ENCODE peak calls at places on chromosomes 13 and 19, in nine cellular contexts. One of them, this sample, is unnamed.

GRCh38 chr19:38852231-38853044 is 2.7 kb upstream of the HNRNPL start:
- DNase-seq in HAP-1: no peak
- DNase-seq in germinal center: peak; percentile 24
- DNase-seq in heart left ventricle: peak; percentile 73
- DNase-seq in NCI-H2029 treated with DMSO at 0.1 percent for 48 hours: no peak
- DNase-seq in NCI-H1048: no peak
- DNase-seq in cardiac fibroblast: peak; percentile 57
- DNase-seq in HS-5: no peak
- DNase-seq in cardiac muscle cell: peak; percentile 55
- DNase-seq in this sample: peak; percentile 59

GRCh38 chr19:45413497-45413896 is 7.1 kb downstream of the POLR1G start:
- DNase-seq in HAP-1: no peak
- DNase-seq in germinal center: no peak
- DNase-seq in heart left ventricle: no peak
- DNase-seq in NCI-H2029 treated with DMSO at 0.1 percent for 48 hours: no peak
- DNase-seq in NCI-H1048: no peak
- DNase-seq in cardiac fibroblast: no peak
- DNase-seq in HS-5: no peak
- DNase-seq in cardiac muscle cell: no peak
- DNase-seq in this sample: peak; percentile 36

GRCh38 chr19:38880076-38880881 is 2.2 kb upstream of the RINL start:
- DNase-seq in HAP-1: no peak
- DNase-seq in germinal center: no peak
- DNase-seq in heart left ventricle: no peak
- DNase-seq in NCI-H2029 treated with DMSO at 0.1 percent for 48 hours: no peak
- DNase-seq in NCI-H1048: no peak
- DNase-seq in cardiac fibroblast: no peak
- DNase-seq in HS-5: no peak
- DNase-seq in cardiac muscle cell: no peak
- DNase-seq in this sample: no peak

GRCh38 chr19:15320118-15320517 is 12.2 kb downstream of the BRD4 start:
- DNase-seq in HAP-1: no peak
- DNase-seq in germinal center: no peak
- DNase-seq in heart left ventricle: no peak
- DNase-seq in NCI-H2029 treated with DMSO at 0.1 percent for 48 hours: no peak
- DNase-seq in NCI-H1048: no peak
- DNase-seq in cardiac fibroblast: peak; percentile 60
- DNase-seq in HS-5: peak; percentile 66
- DNase-seq in cardiac muscle cell: no peak
- DNase-seq in this sample: no peak

GRCh38 chr19:18423258-18424020 is 4.2 kb downstream of the SSBP4 start:
- DNase-seq in HAP-1: no peak
- DNase-seq in germinal center: no peak
- DNase-seq in heart left ventricle: no peak
- DNase-seq in NCI-H2029 treated with DMSO at 0.1 percent for 48 hours: no peak
- DNase-seq in NCI-H1048: no peak
- DNase-seq in cardiac fibroblast: no peak
- DNase-seq in HS-5: no peak
- DNase-seq in cardiac muscle cell: no peak
- DNase-seq in this sample: no peak

GRCh38 chr13:27662738-27663470 is 41.2 kb downstream of the POLR1D start:
- DNase-seq in HAP-1: no peak
- DNase-seq in germinal center: no peak
- DNase-seq in heart left ventricle: no peak
- DNase-seq in NCI-H2029 treated with DMSO at 0.1 percent for 48 hours: no peak
- DNase-seq in NCI-H1048: no peak
- DNase-seq in cardiac fibroblast: no peak
- DNase-seq in HS-5: no peak
- DNase-seq in cardiac muscle cell: no peak
- DNase-seq in this sample: no peak

GRCh38 chr19:16066611-16067104 is 9.6 kb upstream of the TPM4 start:
- DNase-seq in HAP-1: no peak
- DNase-seq in germinal center: peak; percentile 50
- DNase-seq in heart left ventricle: no peak
- DNase-seq in NCI-H2029 treated with DMSO at 0.1 percent for 48 hours: no peak
- DNase-seq in NCI-H1048: no peak
- DNase-seq in cardiac fibroblast: peak; percentile 80
- DNase-seq in HS-5: no peak
- DNase-seq in cardiac muscle cell: peak; percentile 82
- DNase-seq in this sample: no peak

GRCh38 chr13:83121904-83122303 is 760.4 kb downstream of the SLITRK1 start:
- DNase-seq in HAP-1: no peak
- DNase-seq in germinal center: no peak
- DNase-seq in heart left ventricle: no peak
- DNase-seq in NCI-H2029 treated with DMSO at 0.1 percent for 48 hours: no peak
- DNase-seq in NCI-H1048: no peak
- DNase-seq in cardiac fibroblast: peak; percentile 15
- DNase-seq in HS-5: no peak
- DNase-seq in cardiac muscle cell: peak; percentile 27
- DNase-seq in this sample: no peak

GRCh38 chr19:45215391-45216191 is 29.6 kb downstream of the EXOC3L2 start:
- DNase-seq in HAP-1: no peak
- DNase-seq in germinal center: no peak
- DNase-seq in heart left ventricle: peak; percentile 27
- DNase-seq in NCI-H2029 treated with DMSO at 0.1 percent for 48 hours: no peak
- DNase-seq in NCI-H1048: no peak
- DNase-seq in cardiac fibroblast: no peak
- DNase-seq in HS-5: no peak
- DNase-seq in cardiac muscle cell: no peak
- DNase-seq in this sample: peak; percentile 68

GRCh38 chr19:53055117-53055516 is 10.6 kb downstream of the ERVV-2 start:
- DNase-seq in HAP-1: no peak
- DNase-seq in germinal center: no peak
- DNase-seq in heart left ventricle: no peak
- DNase-seq in NCI-H2029 treated with DMSO at 0.1 percent for 48 hours: no peak
- DNase-seq in NCI-H1048: no peak
- DNase-seq in cardiac fibroblast: no peak
- DNase-seq in HS-5: no peak
- DNase-seq in cardiac muscle cell: no peak
- DNase-seq in this sample: peak; percentile 19

GRCh38 chr19:1136201-1136600 is 32.4 kb downstream of the GPX4 start:
- DNase-seq in HAP-1: no peak
- DNase-seq in germinal center: no peak
- DNase-seq in heart left ventricle: no peak
- DNase-seq in NCI-H2029 treated with DMSO at 0.1 percent for 48 hours: no peak
- DNase-seq in NCI-H1048: no peak
- DNase-seq in cardiac fibroblast: no peak
- DNase-seq in HS-5: no peak
- DNase-seq in cardiac muscle cell: no peak
- DNase-seq in this sample: no peak

GRCh38 chr13:82627183-82627582 is 1255.1 kb downstream of the SLITRK1 start:
- DNase-seq in HAP-1: peak; percentile 37
- DNase-seq in germinal center: no peak
- DNase-seq in heart left ventricle: no peak
- DNase-seq in NCI-H2029 treated with DMSO at 0.1 percent for 48 hours: no peak
- DNase-seq in NCI-H1048: no peak
- DNase-seq in cardiac fibroblast: no peak
- DNase-seq in HS-5: peak; percentile 37
- DNase-seq in cardiac muscle cell: no peak
- DNase-seq in this sample: no peak

GRCh38 chr19:40803857-40804782 is 5.1 kb downstream of the EGLN2 start:
- DNase-seq in HAP-1: no peak
- DNase-seq in germinal center: peak; percentile 71
- DNase-seq in heart left ventricle: peak; percentile 70
- DNase-seq in NCI-H2029 treated with DMSO at 0.1 percent for 48 hours: peak; percentile 49
- DNase-seq in NCI-H1048: no peak
- DNase-seq in cardiac fibroblast: no peak
- DNase-seq in HS-5: no peak
- DNase-seq in cardiac muscle cell: no peak
- DNase-seq in this sample: peak; percentile 90

GRCh38 chr13:26227396-26227971 is 5.4 kb upstream of the RNF6 start:
- DNase-seq in HAP-1: no peak
- DNase-seq in germinal center: no peak
- DNase-seq in heart left ventricle: no peak
- DNase-seq in NCI-H2029 treated with DMSO at 0.1 percent for 48 hours: no peak
- DNase-seq in NCI-H1048: no peak
- DNase-seq in cardiac fibroblast: no peak
- DNase-seq in HS-5: no peak
- DNase-seq in cardiac muscle cell: no peak
- DNase-seq in this sample: no peak

GRCh38 chr13:113159701-113160100 is 1.3 kb downstream of the PROZ start:
- DNase-seq in HAP-1: no peak
- DNase-seq in germinal center: no peak
- DNase-seq in heart left ventricle: no peak
- DNase-seq in NCI-H2029 treated with DMSO at 0.1 percent for 48 hours: no peak
- DNase-seq in NCI-H1048: no peak
- DNase-seq in cardiac fibroblast: no peak
- DNase-seq in HS-5: no peak
- DNase-seq in cardiac muscle cell: no peak
- DNase-seq in this sample: no peak

GRCh38 chr19:2329162-2329505 is 650 bp downstream of the SPPL2B start:
- DNase-seq in HAP-1: no peak
- DNase-seq in germinal center: no peak
- DNase-seq in heart left ventricle: no peak
- DNase-seq in NCI-H2029 treated with DMSO at 0.1 percent for 48 hours: no peak
- DNase-seq in NCI-H1048: no peak
- DNase-seq in cardiac fibroblast: no peak
- DNase-seq in HS-5: no peak
- DNase-seq in cardiac muscle cell: no peak
- DNase-seq in this sample: no peak

GRCh38 chr19:42345191-42345812 is 19.9 kb downstream of the MEGF8 start:
- DNase-seq in HAP-1: no peak
- DNase-seq in germinal center: no peak
- DNase-seq in heart left ventricle: no peak
- DNase-seq in NCI-H2029 treated with DMSO at 0.1 percent for 48 hours: no peak
- DNase-seq in NCI-H1048: no peak
- DNase-seq in cardiac fibroblast: peak; percentile 73
- DNase-seq in HS-5: no peak
- DNase-seq in cardiac muscle cell: peak; percentile 73
- DNase-seq in this sample: no peak

GRCh38 chr13:32984857-32985626 is 31.2 kb upstream of the KL start:
- DNase-seq in HAP-1: no peak
- DNase-seq in germinal center: no peak
- DNase-seq in heart left ventricle: no peak
- DNase-seq in NCI-H2029 treated with DMSO at 0.1 percent for 48 hours: peak; percentile 59
- DNase-seq in NCI-H1048: no peak
- DNase-seq in cardiac fibroblast: no peak
- DNase-seq in HS-5: no peak
- DNase-seq in cardiac muscle cell: no peak
- DNase-seq in this sample: no peak

GRCh38 chr13:23645851-23646250 is 75.6 kb downstream of the TNFRSF19 start:
- DNase-seq in HAP-1: no peak
- DNase-seq in germinal center: no peak
- DNase-seq in heart left ventricle: no peak
- DNase-seq in NCI-H2029 treated with DMSO at 0.1 percent for 48 hours: no peak
- DNase-seq in NCI-H1048: no peak
- DNase-seq in cardiac fibroblast: no peak
- DNase-seq in HS-5: no peak
- DNase-seq in cardiac muscle cell: no peak
- DNase-seq in this sample: no peak

GRCh38 chr13:29362849-29363604 is 232.5 kb downstream of the SLC7A1 start:
- DNase-seq in HAP-1: peak; percentile 71
- DNase-seq in germinal center: peak; percentile 63
- DNase-seq in heart left ventricle: peak; percentile 15
- DNase-seq in NCI-H2029 treated with DMSO at 0.1 percent for 48 hours: peak; percentile 16
- DNase-seq in NCI-H1048: peak; percentile 4
- DNase-seq in cardiac fibroblast: peak; percentile 48
- DNase-seq in HS-5: no peak
- DNase-seq in cardiac muscle cell: peak; percentile 58
- DNase-seq in this sample: peak; percentile 32

This sample was measured in thyroid gland.